ENCODE peak calls at places on chromosomes 16 and 17, in four cellular contexts. N is GM12865, X is IMR-90, D is foreskin fibroblast. B is an unnamed sample.

GRCh38 chr16:4263504-4264436 is 9.1 kb downstream of the TFAP4 start:
- DNase-seq in N (no peak), X (peak), D (peak), B (no peak)

GRCh38 chr17:7634384-7634783 is 4.4 kb downstream of the SHBG start:
- DNase-seq in N (no peak), X (peak), D (peak), B (no peak)

GRCh38 chr16:65125871-65126270 is 4.0 kb upstream of the CDH11 start:
- DNase-seq in N (no peak), X (peak), D (no peak), B (no peak)

GRCh38 chr16:69865701-69866100 is 85.4 kb upstream of the CLEC18A start:
- DNase-seq in N (no peak), X (peak), D (peak), B (no peak)

GRCh38 chr17:2025622-2026309 is 632 bp upstream of the RTN4RL1 start:
- DNase-seq in N (no peak), X (peak), D (no peak), B (no peak)

GRCh38 chr17:82859431-82860403 is 19.9 kb upstream of the ZNF750 start:
- DNase-seq in N (peak), X (peak), D (peak), B (peak)

GRCh38 chr17:43701318-43701743 is 39.6 kb upstream of the MEOX1 start:
- DNase-seq in N (peak), X (peak), D (peak), B (no peak)

GRCh38 chr17:7887038-7887481 is 1.5 kb upstream of the CHD3 start:
- DNase-seq in N (no peak), X (no peak), D (no peak), B (no peak)

GRCh38 chr17:33674685-33675084 is 381.6 kb upstream of the ASIC2 start:
- DNase-seq in N (peak), X (peak), D (peak), B (peak)